ENCODE peak calls at places on chromosomes 16 and 17, in ten cellular contexts. U is right lobe of liver, K is prostate gland, W is body of pancreas, A is ovary, J is A549, V is esophagus muscularis mucosa, F is sigmoid colon, R is transverse colon, Q is breast epithelium. Y is an unnamed sample.
A peak's percentile ranks its signal among the peaks of the same experiment; 100 is the strongest.

GRCh38 chr17:50946891-50947843 is 81.0 kb upstream of the TOB1 start:
- DNase-seq in U (peak; percentile 63), K (no peak), W (peak; percentile 14), A (no peak), J (no peak), V (no peak), F (peak; percentile 63), R (peak; percentile 13), Q (peak; percentile 17), Y (peak; percentile 85)

GRCh38 chr16:89491238-89491869 is 993 bp upstream of the ANKRD11 start:
- DNase-seq in U (no peak), K (no peak), W (no peak), A (no peak), J (peak; percentile 64), V (no peak), F (no peak), R (no peak), Q (no peak), Y (no peak)

GRCh38 chr16:22970191-22970845 is 156.4 kb downstream of the HS3ST2 start:
- DNase-seq in U (no peak), K (no peak), W (no peak), A (no peak), J (no peak), V (peak; percentile 90), F (no peak), R (no peak), Q (no peak), Y (no peak)

GRCh38 chr17:27649929-27650328 is 18.9 kb downstream of the LGALS9 start:
- DNase-seq in U (peak; percentile 38), K (peak; percentile 30), W (no peak), A (no peak), J (no peak), V (no peak), F (peak; percentile 75), R (no peak), Q (no peak), Y (peak; percentile 86)

GRCh38 chr16:74774223-74775139 is at the start of gene FA2H:
- DNase-seq in U (peak; percentile 86), K (peak; percentile 91), W (peak; percentile 94), A (peak; percentile 20), J (peak; percentile 96), V (peak; percentile 74), F (peak; percentile 73), R (peak; percentile 93), Q (peak; percentile 87), Y (peak; percentile 90)

GRCh38 chr17:72004011-72004427 is 116.8 kb upstream of the SOX9 start:
- DNase-seq in U (no peak), K (no peak), W (no peak), A (no peak), J (no peak), V (no peak), F (no peak), R (no peak), Q (no peak), Y (no peak)

GRCh38 chr16:50373780-50374179 is 5.0 kb upstream of the BRD7 start:
- DNase-seq in U (no peak), K (no peak), W (no peak), A (no peak), J (no peak), V (peak; percentile 74), F (no peak), R (no peak), Q (no peak), Y (no peak)

GRCh38 chr17:31900877-31901276 is 631 bp downstream of the UTP6 start:
- DNase-seq in U (no peak), K (no peak), W (no peak), A (no peak), J (peak; percentile 41), V (no peak), F (no peak), R (no peak), Q (no peak), Y (no peak)

GRCh38 chr16:65319621-65320231 is 197.9 kb upstream of the CDH11 start:
- DNase-seq in U (no peak), K (no peak), W (no peak), A (no peak), J (no peak), V (no peak), F (no peak), R (no peak), Q (no peak), Y (no peak)

GRCh38 chr16:82061861-82062525 is 26.9 kb downstream of the HSD17B2 start:
- DNase-seq in U (no peak), K (no peak), W (peak; percentile 27), A (no peak), J (peak; percentile 47), V (no peak), F (no peak), R (no peak), Q (no peak), Y (no peak)

GRCh38 chr16:83699817-83700216 is 108.0 kb upstream of the HSBP1 start:
- DNase-seq in U (no peak), K (no peak), W (no peak), A (no peak), J (no peak), V (no peak), F (no peak), R (no peak), Q (no peak), Y (peak; percentile 10)

GRCh38 chr17:77385750-77386501 is 245.2 kb downstream of the SEC14L1 start:
- DNase-seq in U (peak; percentile 86), K (no peak), W (no peak), A (no peak), J (no peak), V (no peak), F (peak; percentile 77), R (no peak), Q (no peak), Y (no peak)

GRCh38 chr16:53417011-53417410 is 17.3 kb upstream of the RBL2 start:
- DNase-seq in U (no peak), K (no peak), W (no peak), A (no peak), J (no peak), V (no peak), F (no peak), R (no peak), Q (no peak), Y (no peak)

GRCh38 chr16:53415504-53415903 is 18.8 kb upstream of the RBL2 start:
- DNase-seq in U (no peak), K (no peak), W (no peak), A (no peak), J (no peak), V (no peak), F (no peak), R (no peak), Q (no peak), Y (no peak)

GRCh38 chr16:53417976-53418375 is 16.3 kb upstream of the RBL2 start:
- DNase-seq in U (no peak), K (no peak), W (no peak), A (no peak), J (no peak), V (no peak), F (no peak), R (no peak), Q (no peak), Y (no peak)

GRCh38 chr16:53421248-53421647 is 13.0 kb upstream of the RBL2 start:
- DNase-seq in U (no peak), K (no peak), W (no peak), A (no peak), J (no peak), V (no peak), F (no peak), R (no peak), Q (no peak), Y (no peak)
- TF ChIP-seq CTCF in U (no peak), K (no peak), W (no peak), A (no peak), J (no peak), V (no peak), F (no peak), R (no peak), Q (no peak), Y (no peak)

GRCh38 chr16:57185945-57186629 is at the start of the genes PSME3IP1 and RSPRY1:
- DNase-seq in U (peak; percentile 96), K (peak; percentile 99), W (peak; percentile 98), A (peak; percentile 99), J (peak; percentile 100), V (peak; percentile 100), F (peak; percentile 99), R (peak; percentile 98), Q (peak; percentile 99), Y (peak; percentile 99)
- TF ChIP-seq POLR2A in U (peak; percentile 84), K (peak; percentile 93), W (peak; percentile 90), A (peak; percentile 81), J (peak; percentile 88), V (peak; percentile 34), F (peak; percentile 83), R (peak; percentile 92), Q (peak; percentile 76), Y (no peak)

DNA sequence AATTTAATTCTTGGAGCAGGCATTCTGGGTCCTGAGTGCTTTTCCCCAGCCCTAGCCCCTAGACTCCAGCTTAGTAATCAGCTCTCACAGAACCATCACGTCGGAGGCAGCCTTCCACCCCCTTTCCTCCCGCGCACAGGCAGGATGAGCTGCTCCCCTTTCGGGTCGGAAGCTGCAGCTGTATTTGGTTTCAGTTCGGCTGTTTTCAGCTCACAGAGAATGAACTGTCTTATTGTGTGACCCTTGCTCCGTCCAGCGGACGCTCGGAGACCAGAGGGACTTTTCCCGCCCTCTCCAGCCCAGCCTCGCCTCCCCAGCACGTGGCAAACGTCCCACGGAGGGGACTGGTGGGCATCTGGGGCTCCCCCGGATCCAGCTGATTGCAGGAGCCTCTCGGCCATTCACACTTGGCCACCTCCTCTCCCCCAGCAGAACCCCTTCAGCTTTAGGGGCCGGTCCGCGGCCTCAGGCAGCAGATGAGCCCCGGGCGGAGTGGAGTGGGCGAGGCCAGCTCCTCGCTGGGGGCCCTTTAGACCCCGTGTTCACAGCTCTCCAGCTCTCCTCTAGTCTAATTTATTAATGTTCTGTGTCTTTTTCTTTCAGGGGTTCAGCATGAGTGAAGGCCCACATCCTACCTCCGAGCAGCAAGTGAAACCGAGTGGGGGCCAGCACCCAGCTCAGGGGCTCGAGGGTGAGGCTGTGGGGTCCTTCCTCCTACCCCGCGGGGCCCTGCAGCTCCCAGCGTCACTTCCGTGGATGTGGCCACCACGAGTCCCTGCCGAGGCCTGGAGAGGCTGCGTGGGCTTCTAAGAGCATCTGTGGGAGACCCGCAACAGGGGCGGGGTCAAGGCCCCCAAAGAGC is 863 bp upstream of the UTS2R start:
- DNase-seq in U (no peak), K (no peak), W (no peak), A (no peak), J (no peak), V (no peak), F (no peak), R (peak; percentile 52), Q (no peak), Y (no peak)
- H3K4me3 ChIP-seq in U (peak overlapping the region; percentile 24), K (no peak overlapping the region), W (no peak overlapping the region), A (peak overlapping the region; percentile 14), J (peak overlapping the region; percentile 13), V (peak overlapping the region; percentile 51), F (peak overlapping the region; percentile 18), R (no peak overlapping the region), Q (peak overlapping the region; percentile 58), Y (no peak overlapping the region)

DNA sequence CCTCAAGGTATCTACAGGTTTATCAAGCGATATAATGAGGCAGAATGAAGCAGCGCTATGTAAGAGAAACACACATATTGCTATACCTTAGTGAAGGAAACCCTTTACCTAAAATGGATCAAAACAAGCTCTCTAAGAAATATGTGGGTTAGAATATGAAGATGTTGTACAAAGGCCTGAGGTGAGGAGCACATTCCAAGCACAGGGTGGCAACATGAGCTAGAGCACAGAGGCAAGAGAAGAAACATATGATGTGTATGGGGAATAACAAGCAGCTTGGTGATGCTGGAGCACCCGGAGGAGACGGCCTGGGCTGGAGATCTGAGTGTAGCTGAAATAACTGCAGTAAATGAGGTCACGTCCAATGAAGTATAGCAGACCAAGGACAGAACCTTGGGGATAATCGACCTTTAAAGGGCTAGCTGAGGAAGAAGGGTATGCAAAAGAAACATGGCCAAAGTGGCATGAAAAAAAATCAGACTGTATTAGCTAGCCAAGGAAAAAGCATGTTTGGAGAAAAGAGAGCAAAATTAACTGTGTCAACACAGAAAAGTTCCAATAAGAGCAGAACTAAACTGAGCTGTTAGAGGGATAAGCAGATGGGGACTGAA is 44.0 kb downstream of the MARVELD3 start:
- DNase-seq in U (no peak), K (no peak), W (no peak), A (no peak), J (no peak), V (no peak), F (no peak), R (no peak), Q (no peak), Y (no peak)
- TF ChIP-seq CTCF in U (no peak), K (no peak), W (no peak), A (no peak), J (no peak), V (no peak), F (no peak), R (no peak), Q (no peak), Y (no peak)